ENCODE peak calls at places on chromosome 7, in five cellular contexts. T is Karpas-422, K is endothelial cell of umbilical vein, H is GM23248, V is MM.1S. S is an unnamed sample.

GRCh38 chr7:130941322-130942210 is 207.6 kb upstream of the KLF14 start:
- DNase-seq in T (no peak), K (peak), H (no peak), V (no peak), S (no peak)

GRCh38 chr7:149662591-149663095 is 110.7 kb downstream of the ZNF467 start:
- DNase-seq in T (peak), K (peak), H (peak), V (peak), S (peak)

GRCh38 chr7:136677456-136678365 is 190.7 kb upstream of the CHRM2 start:
- DNase-seq in T (peak), K (no peak), H (peak), V (peak), S (peak)

GRCh38 chr7:128915271-128915819 is 4.8 kb upstream of the KCP start:
- DNase-seq in T (no peak), K (no peak), H (no peak), V (no peak), S (no peak)

GRCh38 chr7:149440222-149440621 is 20.6 kb downstream of the ZNF777 start:
- DNase-seq in T (no peak), K (no peak), H (no peak), V (no peak), S (no peak)

GRCh38 chr7:30881448-30881847 is 30.2 kb upstream of the AQP1 start:
- DNase-seq in T (no peak), K (no peak), H (no peak), V (no peak), S (no peak)

GRCh38 chr7:131011976-131012375 is 278.0 kb upstream of the KLF14 start:
- DNase-seq in T (no peak), K (peak), H (peak), V (no peak), S (peak)

GRCh38 chr7:68058014-68058413 is 1061.4 kb downstream of the TYW1 start:
- DNase-seq in T (no peak), K (no peak), H (no peak), V (no peak), S (no peak)

GRCh38 chr7:141118809-141119586 is 45.1 kb downstream of the TMEM178B start:
- DNase-seq in T (no peak), K (no peak), H (no peak), V (no peak), S (no peak)

GRCh38 chr7:64574481-64575159 is 11.7 kb upstream of the ZNF680 start:
- DNase-seq in T (no peak), K (peak), H (peak), V (no peak), S (no peak)

GRCh38 chr7:3712841-3713240 is 411.8 kb downstream of the SDK1 start:
- DNase-seq in T (no peak), K (no peak), H (no peak), V (no peak), S (no peak)

GRCh38 chr7:41027428-41028115 is 675.3 kb downstream of the INHBA start:
- DNase-seq in T (no peak), K (no peak), H (peak), V (no peak), S (no peak)

GRCh38 chr7:36787933-36788378 is 63.7 kb upstream of the AOAH start:
- DNase-seq in T (no peak), K (no peak), H (no peak), V (no peak), S (no peak)

GRCh38 chr7:74587435-74588126 is 69.9 kb upstream of the GTF2I start:
- DNase-seq in T (peak), K (peak), H (peak), V (no peak), S (no peak)
- H3K4me2 ChIP-seq in T (peak), K (peak), H (peak), V (no peak), S (no peak)

DNA sequence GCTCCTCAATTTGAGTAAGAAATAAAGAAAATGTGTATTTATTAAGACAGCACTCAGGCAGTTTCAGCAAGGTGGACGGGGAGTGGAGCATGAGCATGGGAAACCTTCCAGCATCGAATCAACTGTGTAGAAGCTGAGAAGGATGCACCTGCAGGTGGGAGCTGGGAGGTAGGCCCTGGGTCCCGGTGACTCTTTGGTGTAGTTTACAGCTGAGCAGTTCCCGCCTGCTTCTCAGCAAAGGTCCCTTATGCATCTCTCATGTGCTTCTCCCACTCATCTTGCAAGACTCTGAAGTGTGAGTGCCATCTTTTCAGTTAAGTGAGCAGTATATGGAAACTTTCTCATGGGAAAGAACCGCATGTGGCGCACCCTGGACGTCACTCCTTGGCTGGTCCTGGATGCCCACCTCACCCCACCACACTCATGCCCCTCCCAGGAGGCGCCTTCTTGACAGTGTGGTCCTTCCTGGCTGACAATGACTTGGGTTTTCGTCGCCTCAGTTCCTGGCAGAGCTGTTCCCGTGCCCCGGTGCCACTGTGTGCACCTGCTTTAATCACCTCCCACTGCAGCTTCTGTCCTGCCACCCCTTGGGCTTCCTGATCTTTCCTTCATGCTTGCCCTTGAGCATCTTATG is 19.8 kb upstream of the PURB start:
- DNase-seq in T (no peak), K (no peak), H (no peak), V (no peak), S (no peak)
- H3K4me2 ChIP-seq in T (no peak), K (no peak), H (no peak), V (no peak), S (no peak)

GRCh38 chr7:155224116-155224811 is 73.4 kb upstream of the INSIG1 start:
- DNase-seq in T (no peak), K (no peak), H (no peak), V (no peak), S (no peak)

GRCh38 chr7:155222046-155222445 is 75.6 kb upstream of the INSIG1 start:
- DNase-seq in T (no peak), K (no peak), H (no peak), V (no peak), S (no peak)

GRCh38 chr7:155222578-155222977 is 75.1 kb upstream of the INSIG1 start:
- DNase-seq in T (no peak), K (no peak), H (no peak), V (no peak), S (no peak)

GRCh38 chr7:155223503-155223902 is 74.2 kb upstream of the INSIG1 start:
- DNase-seq in T (no peak), K (no peak), H (no peak), V (no peak), S (no peak)

DNA sequence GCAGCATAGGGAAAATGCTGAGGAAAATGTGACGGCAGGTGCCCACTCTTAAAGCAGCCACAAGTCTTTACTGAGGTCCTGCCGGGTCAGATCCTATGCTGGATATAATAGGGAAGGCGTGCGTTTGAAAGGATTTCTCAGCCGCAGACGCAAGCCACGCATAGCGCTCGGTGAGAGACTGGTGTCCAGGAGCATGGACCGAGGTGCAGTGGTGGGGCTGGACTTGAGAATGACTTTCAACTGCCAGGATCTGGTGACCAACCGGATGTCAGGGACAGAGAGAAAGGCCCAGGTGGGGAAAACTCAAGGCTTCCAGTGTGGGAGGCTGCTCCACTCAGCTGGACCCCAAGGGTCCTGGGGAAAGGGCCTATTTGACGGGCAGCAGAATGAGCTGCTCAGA is 74.7 kb upstream of the INSIG1 start:
- DNase-seq in T (no peak), K (no peak), H (no peak), V (no peak), S (no peak)
- H3K4me2 ChIP-seq in T (no peak), K (no peak), H (no peak), V (no peak), S (no peak)

DNA sequence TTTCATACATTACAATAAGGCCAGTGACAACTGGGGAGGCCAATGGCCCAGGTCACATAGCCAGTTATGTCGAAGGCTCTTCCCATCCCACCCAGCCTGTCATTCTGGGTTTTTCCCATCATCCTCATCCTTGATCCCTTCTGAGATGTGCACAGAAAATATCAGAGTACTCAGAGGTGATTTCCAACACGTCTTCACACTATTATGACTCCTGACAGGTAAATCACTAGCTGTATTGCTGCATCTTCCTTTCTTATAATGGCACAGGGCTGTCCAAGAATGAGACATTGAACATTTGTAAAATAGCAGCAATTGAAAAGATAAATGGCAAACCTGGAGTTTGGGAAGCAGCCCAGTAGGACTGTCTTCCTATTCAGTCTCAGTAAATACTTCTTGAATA is 159.9 kb downstream of the PLXNA4 start:
- DNase-seq in T (no peak), K (no peak), H (no peak), V (no peak), S (no peak)
- H3K4me2 ChIP-seq in T (no peak), K (no peak), H (no peak), V (no peak), S (no peak)

GRCh38 chr7:652881-653280 is 73.6 kb upstream of the DNAAF5 start:
- DNase-seq in T (no peak), K (no peak), H (no peak), V (no peak), S (no peak)
- H3K4me2 ChIP-seq in T (no peak), K (no peak), H (no peak), V (no peak), S (no peak)

GRCh38 chr7:121909721-121910359 is 36.9 kb downstream of the PTPRZ1 start:
- DNase-seq in T (no peak), K (no peak), H (no peak), V (no peak), S (no peak)
- H3K4me2 ChIP-seq in T (no peak), K (no peak), H (no peak), V (no peak), S (no peak)

GRCh38 chr7:95804090-95804489 is 31.7 kb downstream of the DYNC1I1 start:
- DNase-seq in T (no peak), K (no peak), H (no peak), V (no peak), S (no peak)
- H3K4me2 ChIP-seq in T (no peak), K (no peak), H (no peak), V (no peak), S (no peak)

DNA sequence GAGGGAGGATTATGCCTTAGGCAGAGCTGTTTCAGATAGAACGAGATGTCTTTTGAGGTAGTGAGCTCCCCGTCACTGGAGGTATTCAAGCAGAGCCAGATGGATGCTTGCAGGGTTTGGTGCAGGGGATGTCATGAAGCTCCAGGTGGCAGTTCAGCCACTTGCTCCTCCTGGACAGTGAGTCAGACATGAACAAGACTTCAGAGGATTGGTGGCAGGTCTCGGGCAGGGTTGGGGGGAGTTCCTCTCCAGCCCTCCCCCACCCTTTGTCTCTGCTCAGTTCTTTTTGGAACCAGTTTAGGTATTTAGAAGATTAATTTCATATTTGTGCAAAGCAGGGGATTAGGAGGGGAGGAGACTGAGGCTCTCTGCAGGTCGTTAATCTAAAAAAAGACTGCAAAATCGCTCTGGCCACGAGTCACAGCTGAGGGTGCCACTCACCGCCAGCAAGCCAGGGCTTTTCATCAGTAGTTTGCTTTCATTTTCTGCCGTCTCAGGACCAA is 21.5 kb upstream of the MYL10 start:
- DNase-seq in T (peak), K (no peak), H (peak), V (peak), S (no peak)
- H3K4me2 ChIP-seq in T (peak), K (no peak), H (no peak), V (peak), S (peak)

GRCh38 chr7:28237368-28237767 is 56.8 kb upstream of the JAZF1 start:
- DNase-seq in T (no peak), K (no peak), H (no peak), V (no peak), S (no peak)
- H3K4me2 ChIP-seq in T (no peak), K (no peak), H (no peak), V (no peak), S (no peak)